ENCODE peak calls at places on chromosomes 1 and 21, in five cellular contexts. N is activated T-helper 1 cell treated with Interleukin-2 at 50 U/mL for 16 hours, Z is T-helper 2 cell, H is AG08395, A is H1. B is an unnamed sample.

GRCh38 chr1:37479255-37480124 is 5.1 kb downstream of the ZC3H12A start:
- DNase-seq in Z (peak; percentile 96), N (peak; percentile 87), A (no peak), H (peak; percentile 91), B (no peak)

GRCh38 chr1:220157738-220158137 is 63.8 kb downstream of the IARS2 start:
- DNase-seq in N (no peak), A (no peak), Z (no peak), H (no peak), B (no peak)

GRCh38 chr21:37868446-37868845 is 47.8 kb downstream of the KCNJ6 start:
- DNase-seq in A (no peak), N (no peak), H (no peak), Z (no peak), B (no peak)

GRCh38 chr1:184387871-184388670 is 1.2 kb downstream of the C1orf21 start:
- DNase-seq in A (no peak), H (peak; percentile 79), N (no peak), Z (peak; percentile 41), B (no peak)

GRCh38 chr1:116919802-116920201 is 10.1 kb downstream of the PTGFRN start:
- DNase-seq in N (no peak), Z (no peak), H (no peak), A (no peak), B (peak; percentile 58)

GRCh38 chr1:244104309-244105060 is 53.4 kb downstream of the ZBTB18 start:
- DNase-seq in Z (no peak), N (no peak), A (no peak), H (peak; percentile 97), B (no peak)

GRCh38 chr1:179079113-179079761 is 2.6 kb upstream of the TOR3A start:
- DNase-seq in Z (peak; percentile 78), H (peak; percentile 76), N (peak; percentile 16), A (no peak), B (no peak)

GRCh38 chr1:9447215-9447960 is 91.9 kb upstream of the SLC25A33 start:
- DNase-seq in Z (no peak), N (no peak), H (no peak), A (no peak), B (no peak)

GRCh38 chr1:238409191-238409846 is 518.6 kb upstream of the ZP4 start:
- DNase-seq in N (no peak), A (no peak), Z (no peak), H (peak; percentile 2), B (no peak)

GRCh38 chr1:36269408-36269838 is 36.7 kb upstream of the SH3D21 start:
- DNase-seq in A (no peak), N (no peak), Z (no peak), H (no peak), B (no peak)

GRCh38 chr1:77776007-77776725 is 3.3 kb upstream of the MIGA1 start:
- DNase-seq in Z (no peak), A (no peak), N (no peak), H (no peak), B (no peak)

GRCh38 chr1:9863371-9863770 is 39.6 kb upstream of the CLSTN1 start:
- DNase-seq in H (no peak), Z (no peak), A (no peak), N (no peak), B (no peak)

GRCh38 chr21:41817228-41817627 is 50.4 kb upstream of the RIPK4 start:
- DNase-seq in Z (peak; percentile 32), N (no peak), H (peak; percentile 89), A (no peak), B (peak; percentile 69)

GRCh38 chr1:9559673-9560072 is 20.4 kb downstream of the SLC25A33 start:
- DNase-seq in N (no peak), Z (peak; percentile 79), A (no peak), H (no peak), B (no peak)

GRCh38 chr1:173758980-173759379 is 44.2 kb downstream of the KLHL20 start:
- DNase-seq in N (no peak), H (no peak), Z (no peak), A (no peak), B (no peak)